ENCODE peak calls at places on chromosomes 16 and 17, in four cellular contexts. W is T47D, Q is dermis microvascular lymphatic vessel endothelial cell, U is uterus. E is an unnamed sample.

GRCh38 chr17:58382108-58382884 is 30.3 kb upstream of the SUPT4H1 start:
- DNase-seq in W (no peak), U (no peak), Q (no peak), E (no peak)

GRCh38 chr17:68198931-68199836 is 48.7 kb upstream of the AMZ2 start:
- DNase-seq in W (no peak), U (no peak), Q (peak; percentile 11), E (no peak)

GRCh38 chr17:50129303-50129945 is 536 bp downstream of the SAMD14 start:
- DNase-seq in Q (peak; percentile 56), W (no peak), U (no peak), E (no peak)

GRCh38 chr16:81366316-81366932 is 51.7 kb downstream of the GAN start:
- DNase-seq in U (no peak), Q (peak; percentile 69), W (peak; percentile 28), E (no peak)

GRCh38 chr16:22734313-22734869 is 79.6 kb upstream of the HS3ST2 start:
- DNase-seq in W (no peak), Q (no peak), U (no peak), E (no peak)

GRCh38 chr16:391885-392335 is 5.1 kb upstream of the NME4 start:
- DNase-seq in U (peak; percentile 58), W (no peak), Q (peak; percentile 76), E (no peak)

GRCh38 chr16:46688101-46688656 is 799 bp downstream of the VPS35 start:
- DNase-seq in W (no peak), Q (peak; percentile 26), U (no peak), E (peak; percentile 66)

GRCh38 chr16:88635671-88636070 is 2.7 kb upstream of the IL17C start:
- DNase-seq in W (no peak), U (no peak), Q (no peak), E (no peak)

GRCh38 chr16:31842864-31843263 is 30.7 kb upstream of the ZNF267 start:
- DNase-seq in Q (no peak), U (no peak), W (no peak), E (no peak)

GRCh38 chr16:89534147-89534788 is 26.1 kb downstream of the SPG7 start:
- DNase-seq in W (no peak), U (no peak), Q (peak; percentile 72), E (no peak)

GRCh38 chr16:27538508-27538907 is 11.2 kb downstream of the GTF3C1 start:
- DNase-seq in Q (peak; percentile 53), U (no peak), W (no peak), E (no peak)

GRCh38 chr16:29972500-29972899 is 1.2 kb upstream of the TAOK2 start:
- DNase-seq in Q (no peak), U (no peak), W (no peak), E (no peak)

GRCh38 chr16:83968891-83969672 is 1.0 kb downstream of the NECAB2 start:
- DNase-seq in W (no peak), U (no peak), Q (no peak), E (no peak)

GRCh38 chr16:69465083-69465721 is 40.8 kb downstream of the CYB5B start:
- DNase-seq in U (no peak), Q (peak; percentile 29), W (no peak), E (no peak)

GRCh38 chr16:57998484-57998883 is 2.0 kb downstream of the ZNF319 start:
- DNase-seq in W (no peak), Q (no peak), U (no peak), E (peak; percentile 80)

GRCh38 chr17:50267074-50267841 is 7.0 kb upstream of the TMEM92 start:
- DNase-seq in W (no peak), U (peak; percentile 52), Q (no peak), E (peak; percentile 42)

GRCh38 chr16:62549875-62550274 is 513.6 kb upstream of the CDH8 start:
- DNase-seq in W (no peak), Q (no peak), U (no peak), E (no peak)

GRCh38 chr17:82402865-82403264 is 15.3 kb upstream of the HEXD start:
- DNase-seq in W (no peak), U (no peak), Q (no peak), E (no peak)